ENCODE peak calls at places on chromosomes 6 and 20, in ten cellular contexts. T, Q, L, C, R, I, M, O, U and S are unnamed samples.

GRCh38 chr6:98124176-98124575 is 710.2 kb upstream of the POU3F2 start:
- DNase-seq in C (no peak), I (no peak), Q (no peak), T (no peak), L (no peak), O (no peak), M (peak), U (no peak), R (no peak), S (no peak)

GRCh38 chr20:52490715-52491430 is 299.3 kb upstream of the ZFP64 start:
- DNase-seq in T (peak), L (peak), I (no peak), R (no peak), U (no peak), Q (peak), O (no peak), C (peak), M (peak), S (no peak)

GRCh38 chr6:36622901-36623546 is 28.9 kb downstream of the SRSF3 start:
- DNase-seq in U (no peak), Q (no peak), O (no peak), R (peak), C (no peak), T (no peak), M (peak), L (no peak), I (no peak), S (no peak)

GRCh38 chr6:127118505-127119360 is at the start of gene RSPO3:
- DNase-seq in L (peak), C (peak), M (peak), U (no peak), Q (no peak), O (peak), I (no peak), R (peak), T (peak), S (no peak)

GRCh38 chr6:167750956-167751358 is 75.8 kb upstream of the AFDN start:
- DNase-seq in I (peak), O (peak), Q (no peak), M (peak), U (peak), C (no peak), L (no peak), R (peak), T (no peak), S (no peak)

GRCh38 chr20:9270831-9271230 is 201.9 kb downstream of the PLCB4 start:
- DNase-seq in U (no peak), I (no peak), T (peak), L (peak), R (no peak), Q (peak), O (no peak), M (no peak), C (peak), S (no peak)

GRCh38 chr6:14476793-14477531 is 359.4 kb downstream of the CD83 start:
- DNase-seq in U (peak), O (no peak), C (peak), L (peak), Q (peak), M (no peak), T (peak), I (no peak), R (peak), S (no peak)

GRCh38 chr6:109059591-109060021 is 35.0 kb downstream of the SESN1 start:
- DNase-seq in R (no peak), M (peak), O (no peak), C (peak), L (peak), T (peak), U (no peak), Q (no peak), I (no peak), S (no peak)

GRCh38 chr20:9514461-9515210 is at the start of gene LAMP5:
- DNase-seq in U (no peak), O (peak), Q (no peak), T (peak), L (peak), M (no peak), I (no peak), R (no peak), C (no peak), S (no peak)

GRCh38 chr6:49849121-49849907 is 17.0 kb downstream of the CRISP1 start:
- DNase-seq in R (no peak), Q (peak), C (peak), O (peak), M (peak), T (peak), U (no peak), L (peak), I (no peak), S (peak)

GRCh38 chr6:148962854-148963515 is 216.2 kb downstream of the UST start:
- DNase-seq in O (no peak), T (no peak), L (no peak), U (no peak), R (no peak), I (no peak), Q (no peak), M (no peak), C (no peak), S (no peak)

GRCh38 chr6:148954461-148954860 is 207.6 kb downstream of the UST start:
- DNase-seq in T (no peak), L (no peak), M (no peak), O (no peak), U (no peak), I (no peak), C (no peak), Q (no peak), R (no peak), S (no peak)

GRCh38 chr6:148959511-148959910 is 212.7 kb downstream of the UST start:
- DNase-seq in O (no peak), U (no peak), R (no peak), L (no peak), I (no peak), C (no peak), T (no peak), Q (no peak), M (no peak), S (no peak)

GRCh38 chr6:148954934-148955915 is 208.4 kb downstream of the UST start:
- DNase-seq in L (peak), U (no peak), O (no peak), M (no peak), T (no peak), I (no peak), R (no peak), Q (no peak), C (peak), S (no peak)

GRCh38 chr6:148959008-148959407 is 212.2 kb downstream of the UST start:
- DNase-seq in M (no peak), U (no peak), O (no peak), I (no peak), C (no peak), L (no peak), Q (no peak), T (no peak), R (no peak), S (no peak)
- TF ChIP-seq CTCF in M (no peak), U (no peak), O (no peak), I (no peak), C (no peak), L (no peak), Q (no peak), T (no peak), R (no peak), S (no peak)

GRCh38 chr6:148445620-148446019 is 103.0 kb downstream of the SASH1 start:
- DNase-seq in L (peak), R (no peak), O (no peak), I (no peak), U (no peak), T (peak), Q (no peak), M (peak), C (peak), S (no peak)
- TF ChIP-seq CTCF in L (no peak), R (no peak), O (no peak), I (no peak), U (no peak), T (no peak), Q (no peak), M (no peak), C (no peak), S (no peak)

GRCh38 chr6:40778918-40779317 is 191.8 kb upstream of the LRFN2 start:
- DNase-seq in L (no peak), R (no peak), U (peak), Q (no peak), O (no peak), I (no peak), M (no peak), C (no peak), T (no peak), S (no peak)

GRCh38 chr6:40778186-40778585 is 191.0 kb upstream of the LRFN2 start:
- DNase-seq in L (peak), M (peak), U (no peak), T (no peak), Q (no peak), I (no peak), C (peak), O (no peak), R (no peak), S (no peak)

GRCh38 chr6:40779399-40779798 is 192.2 kb upstream of the LRFN2 start:
- DNase-seq in O (no peak), C (peak), L (peak), I (no peak), M (peak), Q (peak), R (no peak), U (no peak), T (peak), S (no peak)

GRCh38 chr6:40780626-40781025 is 193.5 kb upstream of the LRFN2 start:
- DNase-seq in T (no peak), C (no peak), I (no peak), U (no peak), R (no peak), L (no peak), M (no peak), O (no peak), Q (no peak), S (no peak)

GRCh38 chr6:40774932-40775331 is 187.8 kb upstream of the LRFN2 start:
- DNase-seq in U (no peak), O (peak), Q (no peak), I (no peak), C (no peak), L (no peak), R (no peak), T (no peak), M (no peak), S (no peak)
- TF ChIP-seq CTCF in U (no peak), O (no peak), Q (no peak), I (no peak), C (no peak), L (no peak), R (no peak), T (no peak), M (no peak), S (no peak)

GRCh38 chr20:58692579-58693225 is at the start of gene NPEPL1:
- DNase-seq in R (no peak), C (peak), U (peak), Q (peak), O (peak), T (peak), L (peak), M (peak), I (peak), S (no peak)
- TF ChIP-seq CTCF in R (peak), C (no peak), U (no peak), Q (no peak), O (no peak), T (peak), L (no peak), M (no peak), I (no peak), S (no peak)

GRCh38 chr20:48745330-48745729 is 82.5 kb downstream of the PREX1 start:
- DNase-seq in T (no peak), Q (no peak), L (peak), I (no peak), M (no peak), R (no peak), C (no peak), U (no peak), O (no peak), S (no peak)
- TF ChIP-seq CTCF in T (peak), Q (no peak), L (no peak), I (no peak), M (no peak), R (no peak), C (no peak), U (no peak), O (no peak), S (no peak)

GRCh38 chr6:3808759-3809514 is 40.2 kb upstream of the FAM50B start:
- DNase-seq in M (peak), Q (peak), T (peak), O (no peak), U (no peak), I (peak), R (peak), L (peak), C (peak), S (peak)
- TF ChIP-seq CTCF in M (no peak), Q (peak), T (peak), O (no peak), U (no peak), I (no peak), R (no peak), L (no peak), C (no peak), S (no peak)

DNA sequence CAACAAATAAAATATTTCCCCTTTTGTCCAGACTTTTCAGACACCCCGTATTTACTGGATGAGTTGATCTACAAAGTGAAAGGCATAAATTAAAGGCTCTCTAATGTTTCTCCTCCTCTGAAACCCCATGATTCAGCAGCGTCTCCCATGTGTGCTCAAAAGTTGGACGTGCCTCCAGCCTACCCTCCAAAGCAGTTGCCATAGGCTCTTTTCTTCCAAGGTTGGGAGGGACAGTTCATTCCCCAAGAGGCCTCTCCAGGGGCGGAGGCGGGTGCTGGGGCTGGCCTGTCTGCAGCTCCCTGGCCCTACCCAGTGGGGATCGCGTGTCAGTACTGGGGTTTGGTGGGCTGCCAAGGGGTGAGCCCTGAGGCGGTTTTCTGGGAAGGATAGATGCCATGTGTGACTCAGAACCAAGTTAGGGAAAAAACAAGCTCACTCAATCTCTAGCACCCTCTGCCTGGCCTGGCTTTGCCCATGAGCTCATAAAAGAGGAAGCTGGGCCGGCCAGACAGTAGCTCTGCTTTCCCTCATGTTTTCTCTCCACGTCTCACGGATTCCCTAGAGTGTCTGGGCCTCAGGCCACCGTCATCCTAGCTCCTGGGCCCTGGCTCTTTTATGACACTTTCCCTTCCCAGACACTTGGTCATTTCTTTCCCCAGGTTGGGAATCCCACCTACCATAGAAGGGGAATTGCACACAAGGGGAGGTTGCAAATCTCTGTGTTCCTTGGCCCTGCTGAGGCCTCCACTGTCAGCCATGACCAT is 8.0 kb upstream of the IER3 start:
- DNase-seq in O (no peak), I (peak), R (peak), C (peak), U (peak), T (peak), L (peak), M (peak), Q (peak), S (peak)
- TF ChIP-seq CTCF in O (no peak), I (no peak), R (no peak), C (no peak), U (no peak), T (peak), L (peak), M (peak), Q (peak), S (no peak)